ENCODE peak calls at places on chromosomes 13 and 19, in four cellular contexts. T is choroid plexus epithelial cell; P is D341Med; N is stimulated activated CD8-positive, alpha-beta memory T cell treated with anti-CD3 and anti-CD28 coated beads, Interleukin-4, amount 100 ng/mL, for 4 hours. Q is an unnamed sample.
A peak's percentile ranks its signal among the peaks of the same experiment; 100 is the strongest.

GRCh38 chr13:40503966-40504591 is 162.4 kb downstream of the FOXO1 start:
- DNase-seq in P (no peak), T (peak; percentile 87), N (no peak), Q (no peak)

GRCh38 chr13:98976338-98976737 is 1.5 kb downstream of the DOCK9 start:
- DNase-seq in N (no peak), T (peak; percentile 82), P (no peak), Q (no peak)

GRCh38 chr19:4581381-4582111 is 22.1 kb upstream of the SEMA6B start:
- DNase-seq in P (peak; percentile 91), N (no peak), T (no peak), Q (peak; percentile 41)

GRCh38 chr13:33271759-33272158 is 13.8 kb downstream of the STARD13 start:
- DNase-seq in T (no peak), P (no peak), N (no peak), Q (no peak)

GRCh38 chr13:82713681-82714405 is 1168.4 kb downstream of the SLITRK1 start:
- DNase-seq in T (peak; percentile 23), P (no peak), N (no peak), Q (peak; percentile 28)

GRCh38 chr13:46556380-46556779 is 3.4 kb downstream of the LRCH1 start:
- DNase-seq in P (no peak), T (no peak), N (no peak), Q (peak; percentile 50)

GRCh38 chr13:111656439-111656838 is 336.0 kb downstream of the TEX29 start:
- DNase-seq in P (no peak), T (no peak), N (no peak), Q (no peak)

GRCh38 chr19:11465605-11466004 is 15.2 kb downstream of the ELAVL3 start:
- DNase-seq in P (no peak), N (no peak), T (no peak), Q (peak; percentile 23)

GRCh38 chr13:35469781-35470380 is 6.6 kb downstream of the MAB21L1 start:
- DNase-seq in N (no peak), P (peak; percentile 40), T (no peak), Q (peak; percentile 91)

GRCh38 chr13:42477588-42478190 is 96.3 kb upstream of the TNFSF11 start:
- DNase-seq in N (no peak), P (no peak), T (peak; percentile 86), Q (no peak)

Q was measured in NCI-H82.